ENCODE peak calls at places on chromosomes 12 and 14, in four cellular contexts. One of them, this sample, is unnamed.

GRCh38 chr12:107992870-107993451 is 136.1 kb upstream of the WSCD2 start:
- DNase-seq in NCI-H69: peak
- DNase-seq in ovary: no peak
- DNase-seq in aorta: no peak
- DNase-seq in this sample: no peak

GRCh38 chr12:68505915-68506314 is 104.8 kb upstream of the RAP1B start:
- DNase-seq in NCI-H69: no peak
- DNase-seq in ovary: no peak
- DNase-seq in aorta: no peak
- DNase-seq in this sample: no peak

GRCh38 chr12:52440821-52441319 is 6.7 kb upstream of the KRT75 start:
- DNase-seq in NCI-H69: no peak
- DNase-seq in ovary: no peak
- DNase-seq in aorta: no peak
- DNase-seq in this sample: no peak

GRCh38 chr12:76623929-76624328 is 64.4 kb upstream of the OSBPL8 start:
- DNase-seq in NCI-H69: no peak
- DNase-seq in ovary: no peak
- DNase-seq in aorta: no peak
- DNase-seq in this sample: no peak

GRCh38 chr12:18805516-18806248 is 67.8 kb downstream of the CAPZA3 start:
- DNase-seq in NCI-H69: no peak
- DNase-seq in ovary: no peak
- DNase-seq in aorta: no peak
- DNase-seq in this sample: no peak

GRCh38 chr14:53278602-53279506 is 125.7 kb upstream of the DDHD1 start:
- DNase-seq in NCI-H69: peak
- DNase-seq in ovary: no peak
- DNase-seq in aorta: no peak
- DNase-seq in this sample: no peak

GRCh38 chr12:60921541-60921940 is 1325.7 kb downstream of the SLC16A7 start:
- DNase-seq in NCI-H69: no peak
- DNase-seq in ovary: no peak
- DNase-seq in aorta: no peak
- DNase-seq in this sample: no peak

GRCh38 chr12:124938606-124939427 is 24.4 kb upstream of the UBC start:
- DNase-seq in NCI-H69: no peak
- DNase-seq in ovary: peak
- DNase-seq in aorta: peak
- DNase-seq in this sample: no peak

GRCh38 chr14:22981090-22982012 is 1.0 kb downstream of the AJUBA start:
- DNase-seq in NCI-H69: peak
- DNase-seq in ovary: peak
- DNase-seq in aorta: peak
- DNase-seq in this sample: no peak

GRCh38 chr14:50013198-50013918 is 103.0 kb downstream of the VCPKMT start:
- DNase-seq in NCI-H69: no peak
- DNase-seq in ovary: no peak
- DNase-seq in aorta: no peak
- DNase-seq in this sample: no peak

GRCh38 chr14:55133416-55133815 is 4.4 kb downstream of the LGALS3 start:
- DNase-seq in NCI-H69: peak
- DNase-seq in ovary: no peak
- DNase-seq in aorta: no peak
- DNase-seq in this sample: no peak

GRCh38 chr12:5163661-5164060 is 120.0 kb downstream of the KCNA5 start:
- DNase-seq in NCI-H69: no peak
- DNase-seq in ovary: no peak
- DNase-seq in aorta: no peak
- DNase-seq in this sample: no peak

GRCh38 chr14:68135566-68135965 is 316.0 kb downstream of the RAD51B start:
- DNase-seq in NCI-H69: no peak
- DNase-seq in ovary: no peak
- DNase-seq in aorta: no peak
- DNase-seq in this sample: no peak

GRCh38 chr12:51868821-51869489 is 18.9 kb upstream of the ANKRD33 start:
- DNase-seq in NCI-H69: peak
- DNase-seq in ovary: peak
- DNase-seq in aorta: peak
- DNase-seq in this sample: no peak

GRCh38 chr14:69483765-69484443 is 624 bp upstream of the PLEKHD1 start:
- DNase-seq in NCI-H69: peak
- DNase-seq in ovary: peak
- DNase-seq in aorta: no peak
- DNase-seq in this sample: no peak

GRCh38 chr14:45199246-45199645 is 53.8 kb downstream of the MIS18BP1 start:
- DNase-seq in NCI-H69: no peak
- DNase-seq in ovary: no peak
- DNase-seq in aorta: no peak
- DNase-seq in this sample: no peak

GRCh38 chr14:88255196-88255595 is 67.9 kb downstream of the KCNK10 start:
- DNase-seq in NCI-H69: no peak
- DNase-seq in ovary: no peak
- DNase-seq in aorta: no peak
- DNase-seq in this sample: no peak

GRCh38 chr12:92546826-92547348 is 155.9 kb upstream of the PLEKHG7 start:
- DNase-seq in NCI-H69: peak
- DNase-seq in ovary: no peak
- DNase-seq in aorta: no peak
- DNase-seq in this sample: no peak

GRCh38 chr14:69767369-69767999 is 542 bp downstream of the SRSF5 start:
- DNase-seq in NCI-H69: peak
- DNase-seq in ovary: peak
- DNase-seq in aorta: peak
- DNase-seq in this sample: peak

GRCh38 chr12:68040450-68041075 is 51.3 kb downstream of the IFNG-AS1 start:
- DNase-seq in NCI-H69: peak
- DNase-seq in ovary: no peak
- DNase-seq in aorta: peak
- DNase-seq in this sample: peak

GRCh38 chr12:27688671-27689070 is 7.6 kb upstream of the REP15 start:
- DNase-seq in NCI-H69: no peak
- DNase-seq in ovary: no peak
- DNase-seq in aorta: no peak
- DNase-seq in this sample: no peak